ENCODE peak calls at places on chromosomes 7 and 10, in four cellular contexts. E, V, Y and X are unnamed samples.

GRCh38 chr7:130942211-130942964 is 208.4 kb upstream of the KLF14 start:
- DNase-seq in E (peak; percentile 43), Y (no peak), V (no peak), X (peak; percentile 67)

GRCh38 chr7:50214141-50214670 is 90.3 kb upstream of the IKZF1 start:
- DNase-seq in V (no peak), E (no peak), Y (no peak), X (no peak)

GRCh38 chr7:102319671-102320070 is 33.0 kb downstream of the SH2B2 start:
- DNase-seq in E (no peak), Y (no peak), V (no peak), X (no peak)

GRCh38 chr7:131462059-131462458 is 94.4 kb downstream of the PODXL start:
- DNase-seq in E (no peak), V (no peak), Y (no peak), X (no peak)

GRCh38 chr7:112414855-112415490 is 35.3 kb upstream of the IFRD1 start:
- DNase-seq in Y (no peak), E (peak; percentile 60), V (no peak), X (no peak)

GRCh38 chr7:50713357-50713965 is 69.2 kb downstream of the GRB10 start:
- DNase-seq in V (no peak), E (no peak), Y (no peak), X (no peak)

GRCh38 chr10:97123713-97124112 is 62.0 kb downstream of the SLIT1 start:
- DNase-seq in Y (no peak), E (no peak), V (no peak), X (no peak)

GRCh38 chr7:105808703-105809590 is 67.5 kb downstream of the ATXN7L1 start:
- DNase-seq in E (peak; percentile 55), Y (no peak), V (peak; percentile 60), X (no peak)

GRCh38 chr10:76411719-76412435 is 980.5 kb downstream of the LRMDA start:
- DNase-seq in Y (peak; percentile 11), E (no peak), V (no peak), X (peak; percentile 82)

GRCh38 chr7:33062023-33062781 is at the start of gene NT5C3A:
- DNase-seq in E (peak; percentile 39), V (no peak), Y (peak; percentile 30), X (peak; percentile 64)

GRCh38 chr10:21285742-21286311 is 239.7 kb downstream of the SKIDA1 start:
- DNase-seq in E (no peak), V (peak; percentile 88), Y (no peak), X (no peak)

DNA sequence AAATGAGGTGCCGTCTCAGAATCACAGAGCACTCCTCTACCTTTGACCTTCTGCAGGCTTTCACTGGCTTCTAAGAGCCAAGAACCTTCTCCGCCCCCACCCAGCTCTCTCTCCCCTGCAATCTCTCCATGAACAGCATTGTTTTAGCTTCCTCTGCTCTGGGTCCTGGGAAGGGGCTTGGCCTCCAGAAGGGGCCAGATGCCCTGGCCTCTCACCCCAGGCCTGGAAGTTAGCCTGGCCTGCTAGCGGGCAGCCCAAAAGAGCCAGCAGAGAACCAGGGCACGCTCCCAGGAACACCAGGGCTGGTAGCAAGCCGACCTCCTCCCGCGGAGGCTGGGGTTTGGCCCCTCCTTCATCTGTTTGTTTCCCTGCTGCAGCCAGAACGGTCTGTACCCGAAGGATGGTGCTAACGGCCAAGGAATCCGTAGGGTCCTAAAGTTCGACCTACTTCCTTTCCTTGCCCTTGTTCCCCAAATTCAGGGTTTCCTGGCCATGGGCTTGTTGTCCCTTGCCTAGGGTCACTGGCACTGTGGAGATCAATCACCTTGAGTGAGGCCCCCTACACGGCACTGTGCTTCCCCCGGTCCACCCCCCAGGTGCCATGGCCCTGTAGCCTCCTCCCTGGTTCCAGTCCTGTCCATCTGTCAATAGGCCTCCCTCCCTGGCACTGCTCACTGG is 18.7 kb upstream of the DDIT4 start:
- DNase-seq in E (peak; percentile 90), Y (peak; percentile 87), V (peak; percentile 57), X (peak; percentile 98)
- H3K4me1 ChIP-seq in E (peaks cover 44% of the 10 kb centered on the region), Y (peaks cover 87% of the 10 kb centered on the region), V (peaks cover 29% of the 10 kb centered on the region), X (peaks cover 12% of the 10 kb centered on the region)

GRCh38 chr10:11142809-11143208 is 125.1 kb downstream of the CELF2 start:
- DNase-seq in E (no peak), Y (no peak), V (no peak), X (no peak)

GRCh38 chr10:11141571-11142091 is 124.0 kb downstream of the CELF2 start:
- DNase-seq in V (no peak), E (no peak), Y (no peak), X (no peak)

GRCh38 chr10:11140963-11141362 is 123.3 kb downstream of the CELF2 start:
- DNase-seq in E (no peak), V (no peak), Y (no peak), X (no peak)

GRCh38 chr10:11135709-11136108 is 118.0 kb downstream of the CELF2 start:
- DNase-seq in E (no peak), V (no peak), Y (no peak), X (no peak)

GRCh38 chr10:11138634-11139033 is 121.0 kb downstream of the CELF2 start:
- DNase-seq in E (no peak), V (no peak), Y (no peak), X (no peak)
- H3K4me1 ChIP-seq in E (peaks cover 8% of the 10 kb centered on the region), V (no peaks in the 10 kb centered on the region), Y (no peaks in the 10 kb centered on the region), X (no peaks in the 10 kb centered on the region)

GRCh38 chr7:55052726-55053431 is 34.1 kb downstream of the EGFR start:
- DNase-seq in Y (no peak), E (no peak), V (no peak), X (no peak)
- H3K4me1 ChIP-seq in Y (peaks cover 44% of the 10 kb centered on the region), E (no peaks in the 10 kb centered on the region), V (peaks cover 38% of the 10 kb centered on the region), X (no peaks in the 10 kb centered on the region)

DNA sequence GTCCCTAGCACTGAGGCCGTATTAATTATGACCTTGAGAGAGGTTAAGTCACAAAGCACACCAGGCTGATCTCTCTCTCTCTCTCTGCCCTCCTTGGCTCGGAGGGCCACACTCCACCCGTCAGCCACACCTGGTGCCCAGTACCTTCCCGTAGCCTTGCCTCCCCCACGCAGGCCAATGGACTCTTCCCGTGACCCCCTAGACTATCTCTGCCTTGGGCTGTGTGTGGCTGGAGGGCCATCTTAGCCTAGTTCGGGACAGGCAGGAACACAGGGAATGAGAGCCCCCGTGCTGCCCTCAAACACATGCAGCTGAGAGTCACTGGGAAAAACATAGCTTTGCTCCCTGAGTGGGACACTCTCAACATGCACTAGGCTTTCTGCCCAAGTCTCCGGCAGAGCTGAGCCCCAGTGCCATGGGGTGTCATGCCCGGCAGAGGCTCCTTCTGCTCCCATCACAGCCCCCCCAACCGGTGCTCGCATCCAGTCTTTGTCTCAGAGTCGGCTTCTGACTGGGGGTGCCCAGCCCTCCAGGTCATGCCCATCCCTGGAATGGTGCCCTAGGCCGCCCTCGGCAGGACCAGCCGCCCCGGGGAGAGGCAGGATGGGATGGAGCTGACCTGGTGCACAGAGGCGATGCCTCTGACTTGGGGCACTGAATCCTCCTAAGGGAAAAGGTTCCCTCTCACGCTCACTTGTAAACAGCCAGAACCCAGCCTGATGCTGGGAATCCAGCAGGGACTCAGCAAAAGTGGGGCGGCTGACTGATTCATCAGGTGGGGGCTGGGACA is 63.0 kb downstream of the TCERG1L start:
- DNase-seq in Y (no peak), V (no peak), E (no peak), X (no peak)
- H3K4me1 ChIP-seq in Y (no peaks in the 10 kb centered on the region), V (no peaks in the 10 kb centered on the region), E (peaks cover 27% of the 10 kb centered on the region), X (no peaks in the 10 kb centered on the region)

GRCh38 chr7:100546868-100547800 is 8.1 kb downstream of the AGFG2 start:
- DNase-seq in V (no peak), E (no peak), Y (no peak), X (no peak)
- H3K4me1 ChIP-seq in V (peaks cover 48% of the 10 kb centered on the region), E (peaks cover 30% of the 10 kb centered on the region), Y (peaks cover 49% of the 10 kb centered on the region), X (no peaks in the 10 kb centered on the region)

DNA sequence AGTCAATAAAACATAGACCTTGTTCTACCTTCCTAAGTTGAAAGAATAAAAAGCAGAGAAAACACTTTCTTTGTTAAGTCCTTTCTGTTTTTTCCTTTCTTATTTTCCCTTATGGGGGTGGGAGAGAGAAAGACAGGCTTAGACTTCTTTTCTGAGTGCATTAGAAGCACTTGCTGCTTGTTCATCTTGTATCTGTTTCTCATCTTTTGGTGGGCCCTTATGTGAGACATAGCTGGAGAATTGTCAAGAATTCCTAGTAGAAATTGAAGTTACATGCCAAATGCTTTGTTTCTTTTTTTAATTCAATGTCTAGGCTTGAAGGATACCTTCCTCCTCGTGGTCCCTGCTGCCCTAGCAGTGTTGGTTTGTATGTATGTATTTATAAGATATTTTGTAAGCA is 6.7 kb downstream of the EIF4EBP2 start:
- DNase-seq in E (no peak), V (no peak), Y (no peak), X (no peak)
- H3K4me1 ChIP-seq in E (peaks cover 6% of the 10 kb centered on the region), V (peaks cover 10% of the 10 kb centered on the region), Y (peaks cover 71% of the 10 kb centered on the region), X (peaks cover 51% of the 10 kb centered on the region)

GRCh38 chr10:46545861-46546590 is 10.4 kb downstream of the GPRIN2 start:
- DNase-seq in V (peak; percentile 45), E (no peak), Y (peak; percentile 5), X (peak; percentile 20)

GRCh38 chr10:46546591-46547330 is 9.7 kb downstream of the GPRIN2 start:
- DNase-seq in E (no peak), V (peak; percentile 49), Y (peak; percentile 6), X (peak; percentile 20)

GRCh38 chr10:46547881-46548780 is 8.3 kb downstream of the GPRIN2 start:
- DNase-seq in V (peak; percentile 44), Y (peak; percentile 6), E (no peak), X (no peak)

GRCh38 chr10:46548781-46549090 is 7.7 kb downstream of the GPRIN2 start:
- DNase-seq in E (no peak), Y (no peak), V (peak; percentile 46), X (no peak)

DNA sequence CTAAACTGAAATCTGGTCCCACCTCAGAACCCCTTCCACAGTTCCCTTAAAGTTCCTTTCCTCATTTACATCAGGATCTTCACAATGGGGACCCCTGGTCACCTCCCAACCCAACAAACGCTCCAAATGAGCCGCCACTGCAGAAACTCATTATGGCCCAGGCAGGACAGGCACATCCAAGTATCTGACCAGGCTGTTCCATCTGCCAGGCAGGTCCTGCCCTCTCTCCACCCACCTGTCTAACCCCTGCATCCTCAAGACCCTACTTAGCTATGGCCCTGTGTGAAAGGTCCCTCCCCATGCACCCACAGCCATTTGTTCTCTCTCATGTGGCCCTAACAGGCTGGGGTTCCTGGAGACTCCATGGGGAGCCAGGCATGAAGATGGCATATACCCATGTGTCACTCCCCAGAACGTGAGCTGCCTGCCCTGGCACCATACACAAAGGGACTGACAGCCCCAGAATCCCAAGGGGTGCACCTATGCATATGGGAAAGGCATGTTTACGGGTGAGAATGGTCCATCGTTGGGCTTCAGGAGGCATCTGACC is 9.1 kb downstream of the GPRIN2 start:
- DNase-seq in V (peak; percentile 52), E (no peak), Y (peak; percentile 5), X (no peak)
- H3K4me1 ChIP-seq in V (peaks cover 22% of the 10 kb centered on the region), E (no peaks in the 10 kb centered on the region), Y (no peaks in the 10 kb centered on the region), X (peaks cover 10% of the 10 kb centered on the region)

GRCh38 chr7:29484280-29484679 is 79.4 kb upstream of the PRR15 start:
- DNase-seq in Y (no peak), E (no peak), V (no peak), X (no peak)
- H3K4me1 ChIP-seq in Y (peaks cover 74% of the 10 kb centered on the region), E (peaks cover 60% of the 10 kb centered on the region), V (peaks cover 30% of the 10 kb centered on the region), X (no peaks in the 10 kb centered on the region)

DNA sequence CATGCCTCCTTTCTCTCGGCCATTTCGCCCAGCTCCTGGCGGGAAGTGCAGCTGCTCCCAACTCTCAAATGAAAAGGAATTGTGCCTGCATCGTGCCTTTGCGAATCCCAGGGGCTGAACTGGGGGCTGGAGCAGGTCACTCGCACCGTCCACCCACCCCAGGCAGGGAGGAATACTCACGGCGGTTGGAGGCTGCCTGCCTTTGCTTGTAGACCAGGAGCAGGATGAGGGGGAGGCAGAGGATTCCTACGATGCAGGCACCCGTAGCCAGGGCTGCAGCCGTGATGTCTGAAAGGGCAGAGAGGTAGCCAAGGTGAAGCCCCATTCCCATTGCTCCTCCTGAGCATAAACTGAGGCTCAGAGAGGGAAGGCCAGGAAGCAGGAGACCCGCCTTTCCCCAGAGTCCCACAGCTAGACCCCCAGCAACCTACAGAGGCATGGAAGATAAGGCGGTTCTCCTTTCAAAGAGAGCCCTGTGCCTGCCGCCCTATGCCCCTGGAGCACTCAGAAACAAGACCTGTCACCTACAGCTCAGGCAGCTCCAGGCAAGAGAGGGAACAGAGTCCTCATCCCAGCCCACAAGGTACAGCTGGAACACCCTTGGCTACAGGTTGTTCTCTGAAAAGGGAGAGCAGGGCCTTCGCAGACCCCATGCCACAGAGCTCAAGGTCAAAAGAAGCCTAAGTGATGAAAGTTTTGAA is 18.0 kb downstream of the VSIR start:
- DNase-seq in E (no peak), V (no peak), Y (no peak), X (no peak)
- H3K4me1 ChIP-seq in E (peaks cover 5% of the 10 kb centered on the region), V (peaks cover 8% of the 10 kb centered on the region), Y (peaks cover 27% of the 10 kb centered on the region), X (no peaks in the 10 kb centered on the region)